ENCODE peak calls at places on chromosomes 12 and 14, in four cellular contexts. One of them, this sample, is unnamed.
A peak's percentile ranks its signal among the peaks of the same experiment; 100 is the strongest.

GRCh38 chr14:101449114-101449513 is 112.2 kb upstream of the DIO3 start:
- DNase-seq in K562: no peak
- DNase-seq in H1: no peak
- DNase-seq in HepG2: no peak
- DNase-seq in this sample: no peak

GRCh38 chr12:68373836-68374314 is 41.7 kb upstream of the MDM1 start:
- DNase-seq in K562: no peak
- DNase-seq in H1: no peak
- DNase-seq in HepG2: no peak
- DNase-seq in this sample: peak; percentile 68

GRCh38 chr12:56188116-56188785 is 1.0 kb downstream of the SMARCC2 start:
- DNase-seq in K562: no peak
- DNase-seq in H1: no peak
- DNase-seq in HepG2: no peak
- DNase-seq in this sample: no peak

GRCh38 chr14:98555440-98555839 is 716.6 kb downstream of the BCL11B start:
- DNase-seq in K562: no peak
- DNase-seq in H1: no peak
- DNase-seq in HepG2: no peak
- DNase-seq in this sample: no peak

GRCh38 chr14:72476657-72477499 is 417.0 kb downstream of the DPF3 start:
- DNase-seq in K562: no peak
- DNase-seq in H1: peak; percentile 19
- DNase-seq in HepG2: no peak
- DNase-seq in this sample: peak; percentile 100

GRCh38 chr12:14313379-14313778 is 52.1 kb upstream of the ATF7IP start:
- DNase-seq in K562: no peak
- DNase-seq in H1: no peak
- DNase-seq in HepG2: no peak
- DNase-seq in this sample: no peak

GRCh38 chr12:80291108-80291754 is 152.8 kb upstream of the PTPRQ start:
- DNase-seq in K562: no peak
- DNase-seq in H1: no peak
- DNase-seq in HepG2: no peak
- DNase-seq in this sample: peak; percentile 38

GRCh38 chr14:103001226-103001625 is 56.1 kb downstream of the CDC42BPB start:
- DNase-seq in K562: no peak
- DNase-seq in H1: no peak
- DNase-seq in HepG2: no peak
- DNase-seq in this sample: no peak

GRCh38 chr12:47717046-47717442 is 8.2 kb downstream of the ENDOU start:
- DNase-seq in K562: no peak
- DNase-seq in H1: no peak
- DNase-seq in HepG2: no peak
- DNase-seq in this sample: no peak

GRCh38 chr12:5230861-5231260 is 187.2 kb downstream of the KCNA5 start:
- DNase-seq in K562: no peak
- DNase-seq in H1: no peak
- DNase-seq in HepG2: no peak
- DNase-seq in this sample: no peak

GRCh38 chr12:1918081-1918874 is at the start of gene CACNA2D4:
- DNase-seq in K562: no peak
- DNase-seq in H1: no peak
- DNase-seq in HepG2: no peak
- DNase-seq in this sample: no peak

GRCh38 chr12:4331842-4332241 is 10.8 kb downstream of the TIGAR start:
- DNase-seq in K562: no peak
- DNase-seq in H1: no peak
- DNase-seq in HepG2: no peak
- DNase-seq in this sample: no peak

GRCh38 chr14:59852350-59852749 is 18.2 kb downstream of the RTN1 start:
- DNase-seq in K562: no peak
- DNase-seq in H1: no peak
- DNase-seq in HepG2: no peak
- DNase-seq in this sample: no peak

GRCh38 chr12:113299619-113300237 is 35.2 kb downstream of the SLC8B1 start:
- DNase-seq in K562: peak; percentile 89
- DNase-seq in H1: peak; percentile 49
- DNase-seq in HepG2: peak; percentile 54
- DNase-seq in this sample: no peak

GRCh38 chr14:49962616-49963015 is 69.7 kb downstream of the ARF6 start:
- DNase-seq in K562: peak; percentile 43
- DNase-seq in H1: no peak
- DNase-seq in HepG2: no peak
- DNase-seq in this sample: no peak

GRCh38 chr12:12432373-12432772 is 75.5 kb downstream of the BORCS5 start:
- DNase-seq in K562: no peak
- DNase-seq in H1: no peak
- DNase-seq in HepG2: no peak
- DNase-seq in this sample: no peak

GRCh38 chr12:57418255-57418654 is 12.6 kb downstream of the R3HDM2 start:
- DNase-seq in K562: no peak
- DNase-seq in H1: no peak
- DNase-seq in HepG2: no peak
- DNase-seq in this sample: no peak

GRCh38 chr12:8630131-8630530 is 17.5 kb upstream of the AICDA start:
- DNase-seq in K562: no peak
- DNase-seq in H1: no peak
- DNase-seq in HepG2: no peak
- DNase-seq in this sample: no peak

GRCh38 chr14:66624319-66624937 is 116.5 kb downstream of the GPHN start:
- DNase-seq in K562: peak; percentile 1
- DNase-seq in H1: peak; percentile 23
- DNase-seq in HepG2: peak; percentile 53
- DNase-seq in this sample: peak; percentile 21

GRCh38 chr14:72751276-72752033 is 142.4 kb downstream of the DPF3 start:
- DNase-seq in K562: no peak
- DNase-seq in H1: no peak
- DNase-seq in HepG2: no peak
- DNase-seq in this sample: no peak

GRCh38 chr12:108266131-108266530 is 73.0 kb downstream of the CMKLR1 start:
- DNase-seq in K562: no peak
- DNase-seq in H1: no peak
- DNase-seq in HepG2: no peak
- DNase-seq in this sample: no peak

GRCh38 chr12:91985002-91985767 is 160.5 kb downstream of the BTG1 start:
- DNase-seq in K562: no peak
- DNase-seq in H1: no peak
- DNase-seq in HepG2: no peak
- DNase-seq in this sample: no peak

GRCh38 chr14:44942436-44942835 is 19.3 kb downstream of the KLHL28 start:
- DNase-seq in K562: no peak
- DNase-seq in H1: no peak
- DNase-seq in HepG2: no peak
- DNase-seq in this sample: no peak

GRCh38 chr12:91144053-91144452 is 32.8 kb upstream of the LUM start:
- DNase-seq in K562: no peak
- DNase-seq in H1: no peak
- DNase-seq in HepG2: no peak
- DNase-seq in this sample: no peak

GRCh38 chr14:25411933-25412757 is 362.2 kb upstream of the STXBP6 start:
- DNase-seq in K562: no peak
- DNase-seq in H1: no peak
- DNase-seq in HepG2: no peak
- DNase-seq in this sample: no peak

GRCh38 chr14:84036863-84037262 is 1493.1 kb upstream of the FLRT2 start:
- DNase-seq in K562: no peak
- DNase-seq in H1: no peak
- DNase-seq in HepG2: no peak
- DNase-seq in this sample: peak; percentile 3

DNA sequence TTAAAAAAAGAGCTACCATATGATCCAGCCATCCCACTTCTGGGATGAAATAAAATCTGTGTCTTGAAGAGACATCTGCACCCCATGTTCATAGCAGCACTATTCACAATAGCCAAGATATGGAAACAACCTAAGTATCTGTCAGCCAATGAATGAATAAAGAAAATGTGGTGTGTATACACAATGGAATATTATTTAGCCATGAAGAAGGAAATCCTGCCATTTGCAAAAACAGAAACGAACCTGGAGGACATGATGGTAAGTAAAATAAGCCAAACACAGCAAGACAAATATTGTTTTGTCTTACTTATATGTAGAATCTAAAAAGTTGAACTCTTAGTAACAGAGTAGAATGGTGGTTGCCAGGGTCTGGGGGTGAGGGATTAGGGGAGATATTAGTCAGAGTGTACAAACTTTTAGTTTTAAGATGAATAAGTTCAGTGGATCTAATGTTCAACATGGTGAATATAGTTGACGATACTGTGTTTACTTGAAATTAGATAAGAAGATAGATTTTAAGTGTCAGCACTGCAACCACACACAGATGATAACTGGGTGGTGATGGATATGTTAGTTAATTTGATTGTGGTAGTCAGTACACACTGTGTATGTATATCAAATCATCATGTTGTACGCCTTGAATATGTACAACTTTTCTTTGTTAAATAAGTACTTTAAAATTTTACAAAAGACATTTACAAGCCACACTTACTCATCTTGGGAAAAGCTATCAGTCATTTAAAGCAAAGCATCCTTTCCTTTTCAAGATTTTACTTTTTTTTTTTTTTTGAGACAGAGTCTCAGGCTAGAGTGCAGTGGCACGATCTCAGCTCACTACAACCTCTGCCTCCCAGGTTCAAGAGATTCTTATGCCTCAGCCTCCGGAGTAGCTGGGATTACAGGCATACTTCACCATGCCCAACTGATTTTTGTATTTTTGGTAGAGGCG is 89.9 kb downstream of the BICD1 start:
- DNase-seq in K562: no peak
- DNase-seq in H1: no peak
- DNase-seq in HepG2: no peak
- DNase-seq in this sample: no peak
- TF ChIP-seq HDAC6 in K562: no peak
- TF ChIP-seq HDAC6 in H1: no peak
- TF ChIP-seq HDAC6 in HepG2: no peak
- TF ChIP-seq HDAC6 in this sample: no peak

DNA sequence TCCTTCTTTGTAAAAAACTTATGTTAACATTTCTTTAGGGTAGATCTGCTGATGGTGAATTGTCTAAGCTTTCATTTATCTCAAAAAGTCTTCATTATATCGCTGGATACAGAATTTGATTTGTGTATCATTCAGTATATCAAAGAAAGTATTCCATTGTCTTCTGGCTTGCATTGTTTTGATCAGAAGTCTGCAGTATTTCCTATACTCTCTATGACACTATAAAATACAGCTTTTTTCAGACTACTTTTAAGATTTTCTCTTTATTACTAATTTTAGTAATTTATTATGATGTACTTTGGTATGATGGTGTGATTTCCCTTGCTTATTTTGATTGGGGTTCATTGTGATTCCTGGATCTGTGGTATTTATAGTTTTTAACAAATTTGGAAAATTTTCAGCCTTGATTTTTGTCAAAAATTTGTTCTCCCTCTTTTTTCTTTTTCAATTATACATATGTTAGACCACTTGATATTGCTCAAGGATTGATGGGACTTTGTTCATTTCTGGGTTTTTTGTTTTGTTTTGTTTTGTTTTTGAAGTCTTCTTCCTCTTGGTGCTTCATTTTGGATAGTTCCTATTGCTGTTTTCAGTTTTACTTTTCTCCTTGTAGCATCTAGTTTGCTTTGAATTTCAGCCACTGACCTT is 176.5 kb downstream of the ZFP36L1 start:
- DNase-seq in K562: no peak
- DNase-seq in H1: no peak
- DNase-seq in HepG2: no peak
- DNase-seq in this sample: no peak
- TF ChIP-seq HDAC6 in K562: no peak
- TF ChIP-seq HDAC6 in H1: no peak
- TF ChIP-seq HDAC6 in HepG2: no peak
- TF ChIP-seq HDAC6 in this sample: no peak

DNA sequence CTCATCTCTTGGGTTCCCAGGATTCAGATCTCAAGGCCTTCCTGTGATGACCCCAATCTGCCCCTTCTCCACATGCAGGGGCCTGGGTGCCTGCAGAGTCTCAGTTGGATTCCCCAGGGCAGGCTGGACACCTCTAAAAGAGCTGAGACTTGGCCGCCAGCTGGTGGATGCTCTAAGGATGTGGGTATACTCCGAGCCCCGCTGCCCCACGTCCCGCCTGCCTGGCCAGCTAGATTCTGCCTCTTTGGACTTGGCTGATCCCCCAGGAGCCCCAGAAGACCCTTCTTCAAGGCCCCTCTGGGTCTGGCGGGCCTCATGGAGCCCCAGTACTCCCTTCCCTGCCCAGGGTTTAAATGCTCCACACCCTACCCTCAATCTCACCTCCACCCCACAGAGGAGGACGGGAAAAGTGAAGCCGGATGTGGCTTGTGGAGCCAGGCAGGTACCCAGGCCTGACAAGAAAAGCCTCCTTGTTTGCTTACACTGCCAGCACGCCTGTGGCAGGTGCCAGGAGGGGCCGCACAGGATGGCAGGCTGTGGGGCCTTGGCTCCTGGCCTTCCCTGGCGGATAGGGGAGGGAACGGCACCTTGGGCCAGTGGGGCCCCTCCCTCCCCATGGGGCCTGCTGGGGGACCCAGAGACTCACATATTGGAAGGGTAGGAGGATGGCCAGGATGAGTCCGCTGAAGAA is 15.1 kb downstream of the FAIM2 start:
- DNase-seq in K562: no peak
- DNase-seq in H1: no peak
- DNase-seq in HepG2: no peak
- DNase-seq in this sample: no peak
- TF ChIP-seq HDAC6 in K562: no peak
- TF ChIP-seq HDAC6 in H1: no peak
- TF ChIP-seq HDAC6 in HepG2: no peak
- TF ChIP-seq HDAC6 in this sample: no peak

DNA sequence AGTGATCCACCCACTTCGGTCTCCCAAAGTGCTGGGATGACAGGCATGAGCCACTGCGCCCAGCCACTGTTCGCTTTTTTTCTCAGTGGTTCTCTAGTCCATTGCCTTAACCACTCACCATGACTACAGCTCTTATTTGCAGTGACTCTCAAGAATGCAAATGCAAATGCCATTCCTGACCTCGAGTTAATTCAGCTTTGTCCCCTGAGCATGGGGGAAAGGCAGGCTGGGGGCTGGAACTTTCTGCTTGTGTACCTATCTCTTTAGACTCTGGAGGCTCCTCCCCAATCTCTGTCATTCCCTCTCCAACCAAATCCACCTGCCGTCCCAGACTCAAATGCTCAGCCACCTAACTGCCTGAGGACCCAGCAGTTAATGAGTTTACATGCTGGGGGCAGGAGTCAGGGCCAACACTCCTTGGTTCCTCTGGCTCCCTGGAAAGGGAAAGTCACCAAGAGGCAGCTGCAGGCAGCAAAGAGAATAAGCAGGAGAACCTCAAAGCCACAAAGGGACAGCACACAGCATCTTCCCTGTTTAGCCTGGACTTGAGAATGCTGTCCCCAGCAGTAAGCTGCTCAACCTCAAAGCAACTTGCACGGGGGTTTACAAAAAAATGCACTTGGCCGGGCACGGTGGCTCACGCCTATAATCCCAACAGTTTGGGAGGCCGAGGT is 5.3 kb upstream of the HNF1A start:
- DNase-seq in K562: no peak
- DNase-seq in H1: peak; percentile 67
- DNase-seq in HepG2: peak; percentile 90
- DNase-seq in this sample: no peak
- TF ChIP-seq HDAC6 in K562: no peak
- TF ChIP-seq HDAC6 in H1: no peak
- TF ChIP-seq HDAC6 in HepG2: no peak
- TF ChIP-seq HDAC6 in this sample: no peak

This sample was measured in GM12878.